ENCODE peak calls at places on chromosomes 3 and 15, in eight cellular contexts. E is HFFc6, W is foreskin fibroblast, D is BJ, K is mesothelial cell of epicardium, I is GM06990, F is SK-N-SH, Z is astrocyte. V is an unnamed sample.

GRCh38 chr15:22227411-22227810 is 147.1 kb downstream of the OR4M2 start:
- DNase-seq in E (no peak), W (no peak), D (no peak), K (no peak), I (no peak), F (no peak), Z (no peak), V (no peak)

GRCh38 chr15:71596672-71597071 is 213.7 kb upstream of the NR2E3 start:
- DNase-seq in E (no peak), W (peak), D (no peak), K (no peak), I (no peak), F (no peak), Z (peak), V (no peak)

GRCh38 chr3:125960456-125961288 is 8.3 kb upstream of the ROPN1B start:
- DNase-seq in E (no peak), W (no peak), D (no peak), K (no peak), I (no peak), F (peak), Z (no peak), V (no peak)

GRCh38 chr15:81865850-81866537 is 179.8 kb downstream of the MEX3B start:
- DNase-seq in E (no peak), W (no peak), D (no peak), K (no peak), I (peak), F (no peak), Z (no peak), V (no peak)

GRCh38 chr3:188526057-188526456 is 372.1 kb downstream of the LPP start:
- DNase-seq in E (peak), W (peak), D (no peak), K (no peak), I (no peak), F (no peak), Z (no peak), V (no peak)

GRCh38 chr3:46725663-46726314 is 8.1 kb upstream of the PRSS50 start:
- DNase-seq in E (no peak), W (peak), D (no peak), K (no peak), I (no peak), F (no peak), Z (peak), V (no peak)

GRCh38 chr15:38795471-38796245 is 231.0 kb upstream of the RASGRP1 start:
- DNase-seq in E (peak), W (peak), D (peak), K (no peak), I (no peak), F (no peak), Z (peak), V (no peak)

GRCh38 chr3:187130346-187131066 is 8.8 kb downstream of the RPL39L start:
- DNase-seq in E (peak), W (peak), D (no peak), K (no peak), I (peak), F (no peak), Z (peak), V (peak)

GRCh38 chr3:40249168-40249567 is 60.3 kb upstream of the EIF1B start:
- DNase-seq in E (no peak), W (no peak), D (no peak), K (no peak), I (no peak), F (no peak), Z (no peak), V (no peak)

GRCh38 chr15:62492900-62493299 is 327.8 kb upstream of the C2CD4B start:
- DNase-seq in E (no peak), W (peak), D (no peak), K (no peak), I (no peak), F (peak), Z (no peak), V (no peak)

GRCh38 chr3:153285194-153285641 is 123.2 kb downstream of the RAP2B start:
- DNase-seq in E (peak), W (peak), D (no peak), K (no peak), I (no peak), F (no peak), Z (no peak), V (no peak)
- TF ChIP-seq CTCF in E (peak), W (peak), D (peak), K (no peak), I (no peak), F (peak), Z (no peak), V (no peak)

GRCh38 chr15:49877117-49877860 is 241.7 kb downstream of the ATP8B4 start:
- DNase-seq in E (no peak), W (peak), D (no peak), K (no peak), I (no peak), F (no peak), Z (no peak), V (no peak)
- TF ChIP-seq CTCF in E (no peak), W (no peak), D (no peak), K (no peak), I (no peak), F (no peak), Z (no peak), V (no peak)

GRCh38 chr3:49173792-49174170 is 2.4 kb downstream of the KLHDC8B start:
- DNase-seq in E (no peak), W (no peak), D (no peak), K (no peak), I (no peak), F (peak), Z (peak), V (no peak)
- TF ChIP-seq CTCF in E (no peak), W (no peak), D (no peak), K (no peak), I (no peak), F (no peak), Z (no peak), V (no peak)

GRCh38 chr15:26848498-26848897 is 18.4 kb upstream of the GABRA5 start:
- DNase-seq in E (no peak), W (no peak), D (no peak), K (no peak), I (no peak), F (no peak), Z (no peak), V (no peak)

GRCh38 chr15:26854435-26854834 is 12.4 kb upstream of the GABRA5 start:
- DNase-seq in E (no peak), W (no peak), D (no peak), K (no peak), I (no peak), F (no peak), Z (no peak), V (no peak)

DNA sequence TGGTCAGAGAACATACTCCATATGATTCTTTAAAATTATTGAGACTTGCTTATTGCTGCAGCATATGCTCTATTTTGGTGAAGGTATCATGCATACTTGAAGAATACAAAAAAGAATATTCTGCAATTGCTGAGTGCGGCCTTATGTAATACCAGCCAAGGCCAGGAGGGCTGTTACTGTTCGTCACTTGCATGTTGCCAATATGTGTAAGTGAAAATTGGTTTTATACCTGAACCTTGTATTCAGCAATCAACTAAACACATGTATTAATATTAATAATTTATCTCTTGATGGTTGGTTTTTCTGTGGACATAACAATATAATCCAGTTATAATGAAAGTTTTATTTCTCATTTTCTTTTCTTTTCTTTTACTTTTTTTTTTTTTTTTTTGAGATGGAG is 13.9 kb upstream of the GABRA5 start:
- DNase-seq in E (no peak), W (no peak), D (no peak), K (no peak), I (no peak), F (no peak), Z (no peak), V (no peak)
- TF ChIP-seq CTCF in E (peak), W (no peak), D (no peak), K (peak), I (no peak), F (no peak), Z (no peak), V (no peak)

DNA sequence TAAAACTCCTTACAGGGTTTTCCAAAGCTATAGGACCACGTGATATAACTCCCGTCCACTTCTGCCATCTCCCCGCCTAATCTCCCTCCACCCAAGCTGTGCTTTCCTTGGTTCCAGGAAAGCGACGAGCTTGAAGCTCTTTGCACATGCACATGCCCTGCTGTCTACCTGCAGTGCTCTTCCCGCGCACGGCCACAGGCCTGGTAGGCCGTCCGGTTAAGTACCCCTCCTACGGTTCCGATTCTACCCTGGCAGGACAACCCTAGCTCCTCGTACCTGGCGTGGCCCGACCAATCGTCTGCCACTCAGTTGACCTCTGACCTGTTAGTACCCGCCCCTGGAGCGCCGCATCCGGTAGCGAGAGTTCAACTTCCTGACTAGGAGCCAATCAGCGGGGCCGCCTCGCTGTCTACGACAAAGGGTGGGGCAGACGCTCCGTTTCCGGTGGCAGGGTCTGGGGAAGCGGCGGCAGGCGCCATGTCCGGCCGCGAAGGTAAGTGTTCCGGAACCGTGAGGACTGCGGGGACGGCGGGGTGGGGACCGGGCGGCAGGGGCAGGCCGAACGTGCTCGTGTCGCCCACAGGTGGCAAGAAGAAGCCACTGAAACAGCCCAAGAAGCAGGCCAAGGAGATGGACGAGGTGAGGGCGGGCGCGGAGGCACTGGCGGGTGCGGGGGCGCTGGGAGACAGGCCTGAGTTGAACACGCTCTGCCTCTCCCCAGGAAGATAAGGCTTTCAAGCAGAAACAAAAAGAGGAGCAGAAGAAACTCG is at the start of the genes CCDC51 and TMA7:
- DNase-seq in E (peak), W (peak), D (peak), K (peak), I (peak), F (peak), Z (peak), V (peak)
- TF ChIP-seq CTCF in E (peak), W (no peak), D (no peak), K (no peak), I (no peak), F (no peak), Z (no peak), V (no peak)

DNA sequence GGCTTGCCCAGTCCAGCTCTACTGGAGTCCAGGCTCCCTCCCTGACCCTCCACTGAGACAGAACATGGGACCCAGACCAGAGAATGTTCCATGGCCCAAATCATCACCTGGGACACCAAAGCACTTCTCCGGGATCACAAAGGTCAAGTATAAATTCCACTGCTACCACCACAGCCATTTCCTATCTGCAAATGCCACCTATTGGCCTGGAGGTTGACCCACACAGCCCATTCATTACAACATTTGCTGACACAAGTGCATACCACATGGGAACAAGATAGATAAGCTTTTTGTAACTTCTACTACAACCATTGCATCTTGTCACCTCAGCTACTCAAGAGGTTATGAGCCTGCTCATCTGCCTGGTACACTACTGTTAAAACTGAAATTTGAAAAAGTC is 126.8 kb upstream of the NECTIN3 start:
- DNase-seq in E (no peak), W (no peak), D (no peak), K (no peak), I (no peak), F (no peak), Z (no peak), V (no peak)
- TF ChIP-seq CTCF in E (no peak), W (no peak), D (no peak), K (no peak), I (no peak), F (no peak), Z (no peak), V (no peak)

DNA sequence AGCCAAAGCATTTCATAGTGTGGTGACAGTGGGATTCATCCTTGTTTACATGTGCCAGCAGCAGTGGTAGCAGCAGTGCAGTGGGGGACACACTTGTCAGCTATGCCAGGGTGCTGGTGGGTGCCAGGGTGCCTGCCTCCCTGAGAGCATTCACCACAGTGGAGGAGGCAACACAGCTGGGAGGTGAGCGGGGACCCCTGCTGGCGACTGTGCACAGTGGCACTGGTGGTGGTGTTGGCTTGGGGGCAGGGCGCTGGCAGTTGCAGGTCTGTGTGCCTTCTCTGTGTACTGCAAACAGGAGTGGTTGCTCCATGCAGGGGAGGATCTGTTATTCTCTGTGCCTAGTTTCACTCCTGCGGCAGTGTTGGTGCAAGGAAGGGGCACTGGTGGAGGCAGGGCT is 41.2 kb downstream of the CEP63 start:
- DNase-seq in E (no peak), W (no peak), D (no peak), K (no peak), I (peak), F (peak), Z (no peak), V (no peak)
- TF ChIP-seq CTCF in E (peak), W (no peak), D (peak), K (no peak), I (peak), F (peak), Z (peak), V (peak)

GRCh38 chr3:148718982-148719862 is 21.5 kb downstream of the AGTR1 start:
- DNase-seq in E (peak), W (peak), D (no peak), K (no peak), I (no peak), F (no peak), Z (no peak), V (no peak)
- TF ChIP-seq CTCF in E (peak), W (peak), D (peak), K (peak), I (no peak), F (peak), Z (peak), V (peak)

V was measured in epithelial cell of proximal tubule.